ENCODE peak calls at places on chromosome 15, in seven cellular contexts. P is uterus, T is type B pancreatic cell, L is cardiac fibroblast, O is prostate gland, R is HFFc6, E is tibial artery. V is an unnamed sample.

GRCh38 chr15:85312486-85312885 is 67.9 kb upstream of the AKAP13 start:
- DNase-seq in P (no peak), T (no peak), L (peak), O (no peak), R (peak), E (no peak), V (peak)

GRCh38 chr15:32112101-32112500 is 81.8 kb downstream of the CHRNA7 start:
- DNase-seq in P (no peak), T (no peak), L (no peak), O (no peak), R (no peak), E (no peak), V (no peak)

GRCh38 chr15:74995779-74996765 is 709 bp downstream of the SCAMP5 start:
- DNase-seq in P (no peak), T (no peak), L (no peak), O (no peak), R (no peak), E (no peak), V (no peak)

GRCh38 chr15:99857836-99858235 is 124.6 kb upstream of the LYSMD4 start:
- DNase-seq in P (no peak), T (no peak), L (no peak), O (no peak), R (no peak), E (no peak), V (no peak)

GRCh38 chr15:67421105-67421504 is 99.8 kb upstream of the C15orf61 start:
- DNase-seq in P (no peak), T (no peak), L (no peak), O (no peak), R (no peak), E (no peak), V (no peak)

GRCh38 chr15:72724028-72724427 is 38.0 kb downstream of the BBS4 start:
- DNase-seq in P (no peak), T (no peak), L (no peak), O (no peak), R (no peak), E (no peak), V (no peak)

GRCh38 chr15:58805095-58805494 is 34.0 kb downstream of the MINDY2 start:
- DNase-seq in P (no peak), T (no peak), L (no peak), O (no peak), R (no peak), E (no peak), V (no peak)

GRCh38 chr15:61641645-61642044 is 412.5 kb upstream of the RORA start:
- DNase-seq in P (no peak), T (no peak), L (no peak), O (no peak), R (no peak), E (no peak), V (no peak)

GRCh38 chr15:67807141-67807540 is 18.2 kb upstream of the SKOR1 start:
- DNase-seq in P (no peak), T (no peak), L (no peak), O (no peak), R (no peak), E (no peak), V (no peak)

GRCh38 chr15:79310612-79310984 is 314 bp upstream of the TMED3 start:
- DNase-seq in P (no peak), T (no peak), L (peak), O (no peak), R (peak), E (no peak), V (no peak)

GRCh38 chr15:63494406-63494805 is 10.0 kb upstream of the USP3 start:
- DNase-seq in P (no peak), T (no peak), L (no peak), O (no peak), R (no peak), E (no peak), V (peak)

DNA sequence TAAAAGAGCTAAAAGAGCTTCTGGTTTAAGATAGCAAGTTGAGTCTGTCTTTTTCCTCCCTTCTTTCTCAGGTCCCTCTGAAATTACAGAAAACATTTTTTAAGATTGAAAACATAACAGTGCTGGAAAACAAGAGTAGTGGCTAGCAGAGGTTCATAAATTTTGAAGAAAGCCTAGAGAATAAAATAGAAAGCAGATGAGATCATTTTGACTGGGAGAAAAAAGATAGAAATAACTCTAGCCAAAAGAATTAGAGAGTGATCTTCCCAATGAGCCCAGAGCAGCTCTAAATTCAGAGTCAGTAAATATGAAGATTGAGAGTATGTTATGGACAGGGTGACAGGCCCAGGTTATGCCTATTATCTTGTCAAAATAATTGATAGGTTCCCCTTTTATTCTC is 41.8 kb downstream of the ATP8B4 start:
- DNase-seq in P (no peak), T (no peak), L (no peak), O (no peak), R (no peak), E (no peak), V (no peak)
- TF ChIP-seq CTCF in P (no peak), T (no peak), L (no peak), O (no peak), R (no peak), E (no peak), V (no peak)

GRCh38 chr15:90201944-90202375 is 830 bp downstream of the SEMA4B start:
- DNase-seq in P (no peak), T (no peak), L (peak), O (no peak), R (no peak), E (no peak), V (no peak)
- TF ChIP-seq CTCF in P (no peak), T (no peak), L (no peak), O (no peak), R (no peak), E (no peak), V (no peak)

GRCh38 chr15:65355983-65356353 is 21.8 kb downstream of the IGDCC3 start:
- DNase-seq in P (no peak), T (no peak), L (no peak), O (no peak), R (no peak), E (no peak), V (no peak)

GRCh38 chr15:65354835-65355172 is 23.0 kb downstream of the IGDCC3 start:
- DNase-seq in P (no peak), T (no peak), L (no peak), O (no peak), R (no peak), E (no peak), V (no peak)

GRCh38 chr15:65355173-65355982 is 22.4 kb downstream of the IGDCC3 start:
- DNase-seq in P (no peak), T (no peak), L (no peak), O (no peak), R (no peak), E (no peak), V (peak)
- TF ChIP-seq CTCF in P (no peak), T (no peak), L (no peak), O (no peak), R (no peak), E (no peak), V (no peak)

DNA sequence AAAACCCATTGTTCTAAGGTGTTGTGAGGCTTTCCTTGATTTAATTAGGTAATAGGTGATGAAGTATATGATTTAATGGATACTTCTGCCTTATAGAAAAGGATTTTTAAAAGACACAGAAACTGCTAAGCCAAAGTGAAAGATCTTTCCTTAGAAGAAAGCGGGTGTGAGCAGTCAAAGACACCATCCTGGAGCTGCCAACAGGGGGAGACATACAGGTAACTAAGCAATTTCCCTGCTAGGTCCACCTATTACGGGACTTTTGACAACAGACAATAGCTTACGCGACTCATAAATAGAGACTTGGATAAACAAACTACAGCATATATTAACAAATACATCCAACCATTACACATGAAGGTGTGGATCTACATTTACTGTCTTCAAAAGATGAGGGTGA is 669.5 kb downstream of the SQOR start:
- DNase-seq in P (no peak), T (no peak), L (no peak), O (no peak), R (no peak), E (no peak), V (peak)
- TF ChIP-seq CTCF in P (no peak), T (peak), L (peak), O (no peak), R (peak), E (no peak), V (peak)

DNA sequence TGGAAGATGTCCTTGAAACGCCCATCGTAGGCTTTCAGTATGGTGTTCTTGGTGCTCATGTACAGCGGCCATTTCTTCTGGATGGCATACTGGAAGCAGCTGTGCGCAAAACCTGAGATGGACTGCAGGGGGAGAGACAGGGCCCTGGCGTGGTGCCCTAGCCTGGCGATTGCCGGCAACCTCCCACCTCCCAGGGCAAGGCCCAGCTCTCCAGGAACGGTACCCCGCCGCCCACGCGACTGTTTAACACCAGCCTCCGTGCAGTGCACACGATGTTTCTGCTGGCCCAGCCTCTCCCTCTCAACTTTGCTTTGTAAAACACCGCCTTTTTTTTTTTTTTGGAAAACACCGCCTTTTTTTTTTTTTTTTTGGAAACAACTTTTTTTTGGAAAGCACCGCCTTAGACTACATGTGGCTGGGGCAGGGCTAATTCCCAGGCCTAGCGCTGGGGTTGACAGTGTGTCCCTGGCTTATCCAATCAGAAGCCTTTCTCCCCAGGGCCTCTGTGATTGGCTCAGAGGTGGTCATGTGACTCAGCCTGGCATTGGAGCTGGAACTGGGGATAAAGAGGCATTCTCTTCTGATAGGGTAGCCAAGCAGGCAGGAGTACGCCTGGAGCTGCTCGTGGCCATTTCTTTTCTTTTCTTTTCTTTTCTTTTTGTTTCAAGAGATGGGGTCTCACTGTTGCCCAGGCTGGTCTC is 14.7 kb downstream of the IDH2 start:
- DNase-seq in P (no peak), T (no peak), L (peak), O (no peak), R (peak), E (no peak), V (peak)
- TF ChIP-seq CTCF in P (no peak), T (no peak), L (peak), O (no peak), R (no peak), E (no peak), V (no peak)

GRCh38 chr15:43376017-43376705 is 5.3 kb downstream of the TUBGCP4 start:
- DNase-seq in P (no peak), T (no peak), L (peak), O (no peak), R (peak), E (no peak), V (peak)
- TF ChIP-seq CTCF in P (peak), T (peak), L (peak), O (no peak), R (peak), E (peak), V (peak)

DNA sequence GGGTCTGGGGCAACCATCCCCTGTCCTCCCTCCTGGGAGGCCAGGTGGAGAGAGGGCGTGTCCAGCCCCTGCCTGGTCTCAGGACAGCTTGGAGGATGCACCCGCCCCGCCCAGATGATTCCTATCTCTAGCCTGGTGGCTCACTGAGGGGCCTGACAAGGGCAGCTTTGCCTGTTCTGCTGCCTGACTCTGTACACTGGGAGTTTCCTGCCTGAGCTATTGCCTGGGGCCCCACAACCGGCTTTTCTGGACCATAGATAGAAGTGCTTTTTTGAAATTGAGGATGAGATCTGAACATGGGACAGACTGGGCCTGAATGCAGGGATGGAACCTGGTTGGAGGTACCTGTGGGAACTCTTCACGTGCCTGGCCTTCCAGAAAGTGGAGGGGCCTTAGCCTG is 751 bp upstream of the PLA2G4E start:
- DNase-seq in P (no peak), T (no peak), L (no peak), O (no peak), R (no peak), E (no peak), V (no peak)
- TF ChIP-seq CTCF in P (no peak), T (no peak), L (no peak), O (no peak), R (no peak), E (no peak), V (no peak)